ENCODE peak calls at places on chromosomes 6 and 20, in ten cellular contexts. U, V, P, L, Y, N, Q, J, G and M are unnamed samples.

GRCh38 chr20:50413088-50413500 is 97.1 kb upstream of the PTPN1 start:
- DNase-seq in U (no peak), V (no peak), P (no peak), L (no peak), Y (no peak), N (no peak), Q (no peak), J (no peak), G (no peak), M (no peak)

GRCh38 chr6:35185302-35185681 is 28.5 kb upstream of the SCUBE3 start:
- DNase-seq in U (peak; percentile 20), V (peak; percentile 51), P (peak; percentile 65), L (peak; percentile 38), Y (peak; percentile 69), N (peak; percentile 28), Q (no peak), J (no peak), G (peak; percentile 84), M (no peak)

GRCh38 chr6:32462609-32463008 is 22.9 kb downstream of the HLA-DRA start:
- DNase-seq in U (no peak), V (no peak), P (no peak), L (no peak), Y (no peak), N (no peak), Q (no peak), J (no peak), G (no peak), M (no peak)

GRCh38 chr6:37502703-37503485 is 3.2 kb upstream of the CCDC167 start:
- DNase-seq in U (no peak), V (no peak), P (no peak), L (no peak), Y (no peak), N (no peak), Q (no peak), J (no peak), G (no peak), M (no peak)

GRCh38 chr6:40668203-40668602 is 81.0 kb upstream of the LRFN2 start:
- DNase-seq in U (no peak), V (no peak), P (no peak), L (no peak), Y (no peak), N (no peak), Q (no peak), J (no peak), G (no peak), M (no peak)

GRCh38 chr6:40672118-40672517 is 85.0 kb upstream of the LRFN2 start:
- DNase-seq in U (no peak), V (no peak), P (no peak), L (no peak), Y (no peak), N (no peak), Q (no peak), J (no peak), G (no peak), M (no peak)

GRCh38 chr20:41133709-41134361 is 3.5 kb upstream of the PLCG1 start:
- DNase-seq in U (no peak), V (peak; percentile 18), P (no peak), L (no peak), Y (no peak), N (no peak), Q (no peak), J (peak; percentile 9), G (no peak), M (no peak)

GRCh38 chr6:81889644-81890043 is 137.2 kb upstream of the TENT5A start:
- DNase-seq in U (no peak), V (no peak), P (no peak), L (no peak), Y (no peak), N (no peak), Q (no peak), J (no peak), G (no peak), M (no peak)

GRCh38 chr20:12970372-12970821 is 38.4 kb upstream of the SPTLC3 start:
- DNase-seq in U (no peak), V (peak; percentile 51), P (no peak), L (no peak), Y (no peak), N (no peak), Q (peak; percentile 15), J (peak; percentile 9), G (no peak), M (no peak)

GRCh38 chr20:17642404-17643269 is 39.4 kb downstream of the RRBP1 start:
- DNase-seq in U (no peak), V (no peak), P (no peak), L (no peak), Y (no peak), N (no peak), Q (no peak), J (no peak), G (no peak), M (no peak)

GRCh38 chr6:32641122-32641521 is 3.9 kb downstream of the HLA-DQA1 start:
- DNase-seq in U (no peak), V (no peak), P (no peak), L (no peak), Y (no peak), N (no peak), Q (no peak), J (no peak), G (no peak), M (no peak)

GRCh38 chr6:27168586-27169443 is 78.7 kb upstream of the PRSS16 start:
- DNase-seq in U (no peak), V (peak; percentile 97), P (no peak), L (no peak), Y (no peak), N (no peak), Q (no peak), J (no peak), G (no peak), M (no peak)

GRCh38 chr20:48921883-48922867 is 664 bp downstream of the ARFGEF2 start:
- DNase-seq in U (no peak), V (peak; percentile 34), P (peak; percentile 62), L (no peak), Y (peak; percentile 53), N (peak; percentile 64), Q (no peak), J (peak; percentile 67), G (peak; percentile 72), M (peak; percentile 76)

GRCh38 chr6:154509421-154510143 is 903 bp downstream of the CNKSR3 start:
- DNase-seq in U (peak; percentile 34), V (no peak), P (peak; percentile 35), L (peak; percentile 29), Y (peak; percentile 21), N (peak; percentile 37), Q (peak; percentile 21), J (peak; percentile 34), G (no peak), M (no peak)

GRCh38 chr6:111113731-111114438 is 26.6 kb downstream of the SLC16A10 start:
- DNase-seq in U (peak; percentile 63), V (peak; percentile 48), P (peak; percentile 16), L (peak; percentile 37), Y (peak; percentile 36), N (peak; percentile 42), Q (no peak), J (no peak), G (peak; percentile 75), M (no peak)

DNA sequence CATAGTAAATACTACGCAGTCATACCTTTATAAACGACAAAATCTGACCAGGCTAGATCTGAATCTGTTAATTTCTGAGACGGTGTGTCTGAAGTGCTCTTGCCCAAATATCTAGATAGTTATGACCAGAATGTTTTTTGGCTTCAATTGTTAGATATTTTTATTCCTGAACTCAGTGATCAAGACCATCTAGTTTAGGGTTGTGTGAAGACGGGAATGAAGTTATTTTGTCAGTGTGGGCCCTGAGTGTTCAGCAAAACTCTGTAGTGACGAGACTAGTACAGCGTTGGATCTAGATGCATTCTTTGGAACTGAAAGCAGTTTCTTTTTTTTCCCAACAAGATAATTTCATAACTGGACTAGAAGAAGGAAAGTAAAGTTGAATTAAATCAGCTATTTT is 3.1 kb downstream of the STXBP5 start:
- DNase-seq in U (no peak), V (no peak), P (no peak), L (no peak), Y (no peak), N (no peak), Q (no peak), J (no peak), G (no peak), M (no peak)
- H3K4me1 ChIP-seq in U (peaks cover 15% of the 10 kb centered on the region), V (peaks cover 2% of the 10 kb centered on the region), P (peaks cover 24% of the 10 kb centered on the region), L (no peaks in the 10 kb centered on the region), Y (peaks cover 64% of the 10 kb centered on the region), N (no peaks in the 10 kb centered on the region), Q (peaks cover 4% of the 10 kb centered on the region), J (peaks cover 45% of the 10 kb centered on the region), G (peaks cover 2% of the 10 kb centered on the region), M (no peaks in the 10 kb centered on the region)

DNA sequence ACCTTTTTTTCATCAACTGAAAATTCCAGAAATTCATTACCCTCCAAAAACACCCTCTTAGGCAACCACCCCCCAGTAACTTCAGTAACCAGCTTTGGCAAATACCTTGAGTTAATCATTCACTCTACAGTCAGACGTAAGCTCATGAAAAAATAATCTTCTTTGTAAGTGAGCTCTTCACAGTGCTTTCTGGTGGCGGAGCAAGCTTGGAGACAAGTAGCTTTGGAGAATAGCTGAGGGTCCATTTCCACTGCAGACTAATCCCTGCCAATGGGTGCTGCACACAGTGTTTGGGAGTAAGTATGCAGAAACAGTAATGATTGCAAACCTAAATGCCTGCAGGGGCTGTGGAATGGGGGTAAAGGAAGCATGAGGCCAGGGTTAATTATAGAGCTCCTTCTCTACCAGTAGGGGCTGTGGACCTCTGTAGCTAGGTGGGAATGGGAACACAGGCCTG is 56.8 kb upstream of the HINT3 start:
- DNase-seq in U (peak; percentile 28), V (no peak), P (no peak), L (no peak), Y (no peak), N (no peak), Q (no peak), J (no peak), G (no peak), M (no peak)
- H3K4me3 ChIP-seq in U (peak overlapping the region; percentile 31), V (no peak overlapping the region), P (no peak overlapping the region), L (no peak overlapping the region), Y (no peak overlapping the region), N (no peak overlapping the region), Q (no peak overlapping the region), J (no peak overlapping the region), G (no peak overlapping the region), M (no peak overlapping the region)

DNA sequence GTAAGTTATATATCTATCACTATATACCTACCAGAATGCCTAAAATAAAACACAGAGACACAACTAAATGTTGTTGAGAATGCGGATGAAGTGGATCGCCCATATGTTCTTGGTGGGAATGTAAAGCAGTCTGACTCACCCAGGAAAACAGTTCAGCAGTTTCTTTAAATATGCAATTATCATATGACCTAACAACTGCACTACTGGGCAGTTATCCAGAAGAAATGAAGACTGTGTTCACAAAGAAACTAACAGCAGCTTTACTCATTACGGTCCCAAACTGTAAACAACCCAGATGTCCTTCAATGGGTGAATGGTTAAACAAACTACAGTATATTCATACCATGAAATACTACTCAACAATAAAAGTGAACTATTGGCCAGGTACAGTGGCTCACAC is 14.3 kb upstream of the ZC3H12D start:
- DNase-seq in U (no peak), V (peak; percentile 98), P (no peak), L (no peak), Y (no peak), N (no peak), Q (no peak), J (no peak), G (no peak), M (no peak)
- H3K4me1 ChIP-seq in U (no peaks in the 10 kb centered on the region), V (no peaks in the 10 kb centered on the region), P (peaks cover 8% of the 10 kb centered on the region), L (no peaks in the 10 kb centered on the region), Y (peaks cover 9% of the 10 kb centered on the region), N (no peaks in the 10 kb centered on the region), Q (no peaks in the 10 kb centered on the region), J (peaks cover 40% of the 10 kb centered on the region), G (no peaks in the 10 kb centered on the region), M (no peaks in the 10 kb centered on the region)

DNA sequence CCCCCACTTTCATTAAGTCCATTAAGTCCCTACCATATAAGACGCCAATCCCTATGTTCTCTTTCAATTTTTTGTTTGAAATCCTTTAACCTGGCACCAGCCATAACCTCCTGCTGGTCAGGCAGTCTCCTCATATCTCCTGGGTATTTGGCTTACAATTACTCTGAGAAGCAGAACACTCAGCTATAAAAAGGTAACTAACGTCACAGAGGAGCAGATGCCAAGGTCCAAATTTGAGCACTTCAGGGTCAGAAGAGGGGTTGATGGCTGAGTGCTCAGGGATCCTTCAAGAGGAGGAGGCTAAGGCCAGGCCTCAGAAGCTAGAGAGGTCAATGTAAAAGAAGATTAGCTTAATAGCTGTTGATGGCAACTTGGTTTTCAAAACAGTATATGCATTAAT is 22.3 kb upstream of the RCAN2 start:
- DNase-seq in U (no peak), V (no peak), P (no peak), L (no peak), Y (no peak), N (no peak), Q (no peak), J (no peak), G (peak; percentile 78), M (no peak)
- H3K4me3 ChIP-seq in U (no peak overlapping the region), V (no peak overlapping the region), P (no peak overlapping the region), L (no peak overlapping the region), Y (no peak overlapping the region), N (no peak overlapping the region), Q (no peak overlapping the region), J (no peak overlapping the region), G (no peak overlapping the region), M (no peak overlapping the region)